ENCODE peak calls at places on chromosomes 5 and 9, in ten cellular contexts. P is pancreas, R is stomach, V is GM13977, B is body of pancreas, X is kidney, U is glutamatergic neuron, W is AG04449, C is omental fat pad, H is brain microvascular endothelial cell. T is an unnamed sample.

GRCh38 chr9:93585695-93586094 is 9.3 kb downstream of the PHF2 start:
- DNase-seq in X (peak), V (no peak), C (no peak), R (no peak), H (no peak), U (no peak), B (no peak), P (peak), W (no peak), T (no peak)

GRCh38 chr9:85569988-85570387 is 171.8 kb downstream of the AGTPBP1 start:
- DNase-seq in C (no peak), R (no peak), H (peak), W (no peak), P (no peak), U (no peak), B (no peak), X (no peak), V (no peak), T (no peak)

GRCh38 chr5:169723103-169723831 is 86.2 kb downstream of the DOCK2 start:
- DNase-seq in P (no peak), V (no peak), B (no peak), X (no peak), C (no peak), R (no peak), H (no peak), U (no peak), W (no peak), T (no peak)

GRCh38 chr9:134307223-134307600 is 19.0 kb upstream of the RXRA start:
- DNase-seq in P (no peak), H (no peak), X (peak), B (no peak), W (no peak), V (no peak), R (no peak), C (no peak), U (no peak), T (no peak)

GRCh38 chr9:34501889-34502425 is 20.8 kb downstream of the ENHO start:
- DNase-seq in H (no peak), U (no peak), V (no peak), P (peak), R (peak), X (no peak), B (peak), W (peak), C (no peak), T (no peak)

GRCh38 chr5:75511435-75512382 is at the start of the genes CERT1 and POLK:
- DNase-seq in R (peak), W (peak), H (peak), V (peak), C (peak), X (peak), B (peak), P (peak), U (peak), T (peak)

GRCh38 chr5:84384604-84385575 is at the start of gene EDIL3:
- DNase-seq in U (peak), H (peak), C (no peak), R (no peak), B (no peak), V (no peak), X (peak), P (no peak), W (no peak), T (no peak)

GRCh38 chr5:33806736-33807442 is 84.9 kb downstream of the ADAMTS12 start:
- DNase-seq in V (no peak), P (no peak), X (no peak), B (no peak), C (no peak), U (no peak), H (peak), W (no peak), R (no peak), T (no peak)

GRCh38 chr5:1515921-1516571 is 7.7 kb downstream of the LPCAT1 start:
- DNase-seq in C (peak), H (no peak), W (no peak), R (peak), V (no peak), X (peak), U (peak), P (no peak), B (peak), T (no peak)

GRCh38 chr5:178589180-178590140 is 733 bp downstream of the COL23A1 start:
- DNase-seq in P (no peak), V (peak), W (no peak), U (peak), R (no peak), B (peak), H (no peak), C (no peak), X (peak), T (no peak)

DNA sequence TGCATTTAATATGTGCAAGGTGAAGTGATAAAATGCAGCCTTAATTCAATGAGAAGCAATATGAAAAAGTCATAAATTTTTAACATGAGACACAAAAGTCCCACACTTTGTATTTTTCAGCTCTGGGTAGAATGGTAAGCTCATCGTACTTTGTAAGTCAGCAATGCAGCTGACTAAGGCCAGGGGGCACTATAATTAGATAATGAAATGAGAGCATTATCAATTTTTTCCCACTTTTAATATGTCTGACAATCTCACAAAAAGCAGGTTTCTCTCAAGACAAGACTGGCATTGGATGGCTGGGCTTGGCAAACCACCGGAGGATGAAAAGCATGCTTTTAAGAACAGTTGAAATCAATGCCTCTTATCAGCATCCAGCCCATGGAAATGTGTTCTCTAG is 162.8 kb downstream of the FAM174A start:
- DNase-seq in B (no peak), W (no peak), H (no peak), C (no peak), X (no peak), V (no peak), R (no peak), P (no peak), U (no peak), T (no peak)
- TF ChIP-seq CTCF in B (no peak), W (no peak), H (peak), C (no peak), X (no peak), V (peak), R (no peak), P (no peak), U (peak), T (peak)

GRCh38 chr5:156718985-156719384 is 131.1 kb upstream of the PPP1R2B start:
- DNase-seq in W (no peak), R (no peak), H (no peak), V (no peak), P (no peak), X (no peak), B (no peak), C (no peak), U (no peak), T (no peak)
- TF ChIP-seq CTCF in W (no peak), R (no peak), H (no peak), V (no peak), P (no peak), X (no peak), B (no peak), C (no peak), U (no peak), T (no peak)

GRCh38 chr5:20340123-20340522 is 352.1 kb upstream of the CDH18 start:
- DNase-seq in W (no peak), B (no peak), C (no peak), X (no peak), V (no peak), R (no peak), P (no peak), H (no peak), U (no peak), T (no peak)

GRCh38 chr5:20331826-20332225 is 343.8 kb upstream of the CDH18 start:
- DNase-seq in U (no peak), V (no peak), W (no peak), C (no peak), H (no peak), R (no peak), X (no peak), P (no peak), B (no peak), T (no peak)

GRCh38 chr5:20335978-20336377 is 348.0 kb upstream of the CDH18 start:
- DNase-seq in B (no peak), R (no peak), V (no peak), X (no peak), W (no peak), U (no peak), C (no peak), P (no peak), H (no peak), T (no peak)
- TF ChIP-seq CTCF in B (no peak), R (no peak), V (no peak), X (no peak), W (no peak), U (no peak), C (no peak), P (no peak), H (peak), T (peak)

GRCh38 chr5:125126050-125126449 is 379.6 kb upstream of the ZNF608 start:
- DNase-seq in X (no peak), V (no peak), R (no peak), W (no peak), C (no peak), B (no peak), U (no peak), H (no peak), P (no peak), T (no peak)

GRCh38 chr5:125129151-125129806 is 382.8 kb upstream of the ZNF608 start:
- DNase-seq in R (no peak), V (no peak), X (no peak), W (no peak), B (no peak), U (no peak), C (no peak), H (no peak), P (no peak), T (no peak)

GRCh38 chr5:125120012-125120411 is 373.6 kb upstream of the ZNF608 start:
- DNase-seq in C (no peak), U (no peak), V (no peak), X (no peak), B (no peak), R (no peak), H (no peak), P (no peak), W (no peak), T (no peak)

DNA sequence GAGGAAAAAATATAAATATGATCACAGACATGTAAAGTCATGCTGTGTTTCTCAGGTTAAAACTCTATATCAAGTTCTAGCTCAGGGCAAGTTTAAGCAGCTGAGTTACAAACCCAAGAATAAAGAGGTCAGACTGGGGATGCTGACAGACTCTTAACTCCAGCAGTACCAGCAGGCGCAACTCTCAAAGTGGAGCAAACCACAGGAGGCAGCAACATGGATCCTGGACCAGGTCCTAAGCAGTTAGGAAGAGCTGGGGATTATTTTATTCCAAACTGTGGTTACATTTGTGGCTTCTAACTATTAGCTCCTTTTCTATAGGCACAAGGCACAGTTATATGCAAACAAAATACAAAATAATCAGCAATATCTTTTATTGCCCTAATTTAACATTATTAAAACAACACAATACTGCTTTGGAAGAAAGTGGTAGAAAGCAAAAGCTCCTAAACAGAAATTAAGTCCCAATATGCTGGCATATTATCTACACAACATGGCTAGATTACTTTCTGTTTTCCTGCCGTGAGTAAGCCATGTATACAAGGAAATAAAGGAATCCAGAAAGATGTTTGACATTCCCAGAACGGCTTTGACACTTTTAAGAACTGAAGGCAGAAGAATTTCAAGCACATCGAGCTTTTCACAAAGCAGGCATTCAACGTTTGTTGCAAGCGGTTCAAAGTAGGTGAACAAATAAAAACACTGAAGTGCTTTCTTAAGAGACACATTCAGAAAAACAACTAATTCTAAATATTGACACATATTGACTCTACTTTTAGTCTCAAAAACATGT is 378.8 kb upstream of the ZNF608 start:
- DNase-seq in H (no peak), X (no peak), R (no peak), P (no peak), V (no peak), C (no peak), W (no peak), B (no peak), U (no peak), T (no peak)
- TF ChIP-seq CTCF in H (peak), X (no peak), R (no peak), P (no peak), V (no peak), C (no peak), W (no peak), B (no peak), U (no peak), T (no peak)

T was measured in AG04450.